ENCODE peak calls at places on chromosomes 4 and X, in nine cellular contexts. L is fibroblast of lung, Y is HAP-1, Z is coronary artery, F is BJ, G is transverse colon, A is colonic mucosa, T is AG04450, I is OCI-LY7. N is an unnamed sample.
A peak's percentile ranks its signal among the peaks of the same experiment; 100 is the strongest.

GRCh38 chr4:4302416-4302815 is 12.4 kb downstream of the ZBTB49 start:
- DNase-seq in L (no peak), Y (no peak), Z (peak; percentile 38), F (no peak), G (no peak), A (no peak), T (no peak), I (no peak), N (no peak)

GRCh38 chr4:15001248-15001824 is 945 bp upstream of the CPEB2 start:
- DNase-seq in L (peak; percentile 92), Y (peak; percentile 97), Z (peak; percentile 95), F (peak; percentile 74), G (peak; percentile 70), A (peak; percentile 76), T (peak; percentile 63), I (peak; percentile 80), N (peak; percentile 79)

GRCh38 chr4:66655505-66655904 is 889.8 kb downstream of the CENPC start:
- DNase-seq in L (no peak), Y (no peak), Z (no peak), F (no peak), G (no peak), A (no peak), T (no peak), I (no peak), N (no peak)

GRCh38 chr4:53541577-53542206 is 49.6 kb downstream of the LNX1 start:
- DNase-seq in L (peak; percentile 96), Y (no peak), Z (no peak), F (peak; percentile 95), G (no peak), A (no peak), T (peak; percentile 68), I (no peak), N (peak; percentile 85)

GRCh38 chr4:16082038-16082423 is 1.8 kb downstream of the PROM1 start:
- DNase-seq in L (no peak), Y (no peak), Z (no peak), F (no peak), G (no peak), A (no peak), T (no peak), I (no peak), N (no peak)

GRCh38 chr4:39490322-39490721 is 31.5 kb downstream of the LIAS start:
- DNase-seq in L (no peak), Y (no peak), Z (no peak), F (no peak), G (no peak), A (no peak), T (no peak), I (no peak), N (no peak)

GRCh38 chr4:16150716-16151115 is 66.9 kb upstream of the PROM1 start:
- DNase-seq in L (no peak), Y (no peak), Z (no peak), F (no peak), G (no peak), A (no peak), T (no peak), I (no peak), N (no peak)

GRCh38 chr4:83010111-83010521 is 507 bp downstream of the LIN54 start:
- DNase-seq in L (peak; percentile 59), Y (peak; percentile 14), Z (no peak), F (no peak), G (no peak), A (no peak), T (no peak), I (peak; percentile 59), N (no peak)

GRCh38 chrX:110172215-110172614 is 145.7 kb downstream of the AMMECR1 start:
- DNase-seq in L (no peak), Y (no peak), Z (no peak), F (no peak), G (no peak), A (no peak), T (no peak), I (peak; percentile 32), N (no peak)

GRCh38 chrX:140794642-140795041 is 85.1 kb downstream of the LINC00632 start:
- DNase-seq in L (no peak), Y (no peak), Z (no peak), F (no peak), G (no peak), A (no peak), T (no peak), I (no peak), N (no peak)

DNA sequence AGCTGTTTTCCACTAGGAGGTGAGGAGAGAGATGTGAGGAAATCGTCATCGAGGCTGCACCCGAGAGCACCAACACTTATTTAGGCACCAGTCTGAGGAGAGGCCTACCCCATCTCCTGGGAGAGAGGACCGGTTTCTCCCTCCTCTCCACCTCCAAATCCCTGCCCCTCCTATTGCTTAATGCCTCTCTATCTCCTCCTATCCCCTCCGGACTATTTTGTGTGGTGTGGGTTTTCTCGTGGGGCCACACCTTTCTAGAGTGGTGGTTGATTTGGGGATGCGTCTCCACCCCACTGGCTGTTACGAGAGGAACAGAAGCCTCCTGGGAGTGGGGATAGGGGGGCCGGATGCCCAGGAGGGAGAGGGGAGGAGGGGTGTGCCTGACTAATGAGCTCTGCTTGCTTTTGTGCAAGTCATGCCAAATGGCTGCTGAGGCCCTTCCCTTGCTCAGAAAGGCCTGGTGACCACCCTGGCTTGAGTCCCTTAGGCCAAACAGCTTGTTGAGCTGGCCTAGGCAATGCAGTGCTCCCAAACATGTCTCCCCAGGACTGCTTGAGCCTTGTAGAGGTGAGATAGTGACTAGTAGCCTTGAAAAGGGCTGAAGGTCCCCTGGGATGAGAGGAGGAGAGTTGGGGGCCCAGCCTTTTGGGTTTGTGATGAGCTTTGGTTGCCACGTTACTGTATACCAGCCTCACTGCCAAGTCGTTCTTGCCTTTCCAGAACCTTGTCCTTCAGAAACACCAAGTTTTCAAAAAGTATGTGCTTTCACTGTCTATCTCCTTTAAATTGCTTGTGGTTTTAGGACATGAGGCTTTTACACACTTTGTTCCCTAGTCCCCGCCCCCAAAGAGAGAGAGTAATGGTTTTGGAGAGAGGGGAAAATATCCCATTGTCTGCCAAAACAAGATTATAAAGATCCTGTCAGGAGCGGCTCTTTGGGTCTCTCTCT is 1.2 kb downstream of the MSN start:
- DNase-seq in L (peak; percentile 85), Y (peak; percentile 65), Z (peak; percentile 89), F (peak; percentile 52), G (peak; percentile 61), A (peak; percentile 55), T (no peak), I (peak; percentile 66), N (peak; percentile 48)
- H3K4me3 ChIP-seq in L (peak overlapping the region; percentile 69), Y (peak overlapping the region; percentile 79), Z (peak overlapping the region; percentile 90), F (peak overlapping the region; percentile 86), G (peak overlapping the region; percentile 47), A (peak overlapping the region; percentile 53), T (peak overlapping the region; percentile 77), I (peak overlapping the region; percentile 84), N (peak overlapping the region; percentile 72)

DNA sequence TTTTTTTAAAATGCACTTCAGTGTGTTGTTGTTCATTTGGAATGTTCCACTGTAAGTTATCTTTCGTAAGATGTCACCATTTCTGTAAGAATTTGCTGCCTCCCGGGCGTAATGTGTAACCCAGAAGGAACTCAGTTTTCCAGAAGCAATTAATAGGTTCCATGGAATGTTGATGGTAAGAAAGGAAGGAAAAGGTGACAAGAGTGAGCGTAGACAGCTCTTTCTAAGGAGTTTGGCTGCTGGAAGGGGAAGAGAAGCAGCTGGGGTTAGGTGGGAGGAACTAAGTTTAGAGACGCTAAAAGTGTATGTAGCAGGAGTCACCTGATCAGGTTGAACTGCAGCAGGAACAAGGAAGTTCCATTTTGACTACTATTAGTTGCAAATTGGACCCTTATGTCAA is 35.9 kb downstream of the PNMA5 start:
- DNase-seq in L (peak; percentile 31), Y (no peak), Z (no peak), F (no peak), G (no peak), A (no peak), T (no peak), I (no peak), N (no peak)
- H3K4me3 ChIP-seq in L (no peak overlapping the region), Y (no peak overlapping the region), Z (peak overlapping the region; percentile 48), F (peak overlapping the region; percentile 28), G (no peak overlapping the region), A (no peak overlapping the region), T (no peak overlapping the region), I (peak overlapping the region; percentile 52), N (no peak overlapping the region)

GRCh38 chr4:112842513-112842912 is 205.6 kb downstream of the LARP7 start:
- DNase-seq in L (no peak), Y (no peak), Z (no peak), F (no peak), G (no peak), A (no peak), T (no peak), I (no peak), N (no peak)

GRCh38 chr4:112840061-112840460 is 203.1 kb downstream of the LARP7 start:
- DNase-seq in L (peak; percentile 55), Y (no peak), Z (no peak), F (no peak), G (no peak), A (no peak), T (no peak), I (no peak), N (peak; percentile 10)

GRCh38 chr4:112840619-112841018 is 203.7 kb downstream of the LARP7 start:
- DNase-seq in L (no peak), Y (no peak), Z (no peak), F (no peak), G (no peak), A (no peak), T (no peak), I (no peak), N (no peak)

GRCh38 chr4:112832493-112832892 is 195.6 kb downstream of the LARP7 start:
- DNase-seq in L (no peak), Y (no peak), Z (no peak), F (no peak), G (no peak), A (no peak), T (no peak), I (no peak), N (no peak)

GRCh38 chr4:112836895-112837294 is 200.0 kb downstream of the LARP7 start:
- DNase-seq in L (no peak), Y (no peak), Z (no peak), F (no peak), G (no peak), A (no peak), T (no peak), I (no peak), N (no peak)
- H3K4me3 ChIP-seq in L (no peak overlapping the region), Y (no peak overlapping the region), Z (no peak overlapping the region), F (no peak overlapping the region), G (no peak overlapping the region), A (no peak overlapping the region), T (no peak overlapping the region), I (no peak overlapping the region), N (no peak overlapping the region)

GRCh38 chr4:147480891-147481576 is at the start of gene EDNRA:
- DNase-seq in L (peak; percentile 72), Y (no peak), Z (peak; percentile 78), F (no peak), G (no peak), A (no peak), T (no peak), I (no peak), N (no peak)

GRCh38 chr4:147481577-147482109 is 746 bp downstream of the EDNRA start:
- DNase-seq in L (peak; percentile 38), Y (no peak), Z (no peak), F (no peak), G (no peak), A (no peak), T (no peak), I (no peak), N (no peak)

GRCh38 chr4:147479376-147479775 is 1.5 kb upstream of the EDNRA start:
- DNase-seq in L (peak; percentile 55), Y (no peak), Z (no peak), F (no peak), G (no peak), A (no peak), T (no peak), I (no peak), N (no peak)

GRCh38 chr4:147480502-147480890 is 401 bp upstream of the EDNRA start:
- DNase-seq in L (no peak), Y (no peak), Z (no peak), F (no peak), G (no peak), A (no peak), T (no peak), I (no peak), N (no peak)

GRCh38 chr4:147479817-147480216 is 1.1 kb upstream of the EDNRA start:
- DNase-seq in L (peak; percentile 85), Y (no peak), Z (peak; percentile 88), F (no peak), G (no peak), A (no peak), T (no peak), I (no peak), N (peak; percentile 80)
- H3K4me3 ChIP-seq in L (no peak overlapping the region), Y (no peak overlapping the region), Z (peak overlapping the region; percentile 83), F (no peak overlapping the region), G (no peak overlapping the region), A (no peak overlapping the region), T (no peak overlapping the region), I (no peak overlapping the region), N (no peak overlapping the region)